ENCODE peak calls at places on chromosomes 5 and 9, in ten cellular contexts. Z, Y, D, W, K, F, O, R, Q and S are unnamed samples.
A peak's percentile ranks its signal among the peaks of the same experiment; 100 is the strongest.

GRCh38 chr5:169804861-169805260 is 167.8 kb downstream of the DOCK2 start:
- DNase-seq in Z (no peak), Y (no peak), D (no peak), W (no peak), K (no peak), F (no peak), O (no peak), R (peak; percentile 31), Q (peak; percentile 42), S (peak; percentile 73)

GRCh38 chr9:89427621-89428221 is 70.2 kb downstream of the SEMA4D start:
- DNase-seq in Z (no peak), Y (no peak), D (no peak), W (no peak), K (no peak), F (no peak), O (no peak), R (no peak), Q (no peak), S (no peak)

GRCh38 chr5:122170630-122171029 is 41.3 kb downstream of the ZNF474 start:
- DNase-seq in Z (no peak), Y (no peak), D (no peak), W (no peak), K (no peak), F (no peak), O (no peak), R (no peak), Q (peak; percentile 71), S (no peak)

GRCh38 chr5:150500328-150500841 is 7.5 kb upstream of the NDST1 start:
- DNase-seq in Z (no peak), Y (no peak), D (no peak), W (no peak), K (no peak), F (no peak), O (no peak), R (no peak), Q (no peak), S (no peak)

GRCh38 chr5:25544652-25545249 is 900.0 kb upstream of the CDH10 start:
- DNase-seq in Z (peak; percentile 57), Y (no peak), D (no peak), W (no peak), K (no peak), F (peak; percentile 69), O (no peak), R (peak; percentile 13), Q (peak; percentile 1), S (no peak)

GRCh38 chr9:69758001-69758730 is 1.6 kb downstream of the PTAR1 start:
- DNase-seq in Z (no peak), Y (no peak), D (no peak), W (no peak), K (no peak), F (no peak), O (no peak), R (peak; percentile 9), Q (peak; percentile 48), S (peak; percentile 70)

GRCh38 chr9:110995511-110996340 is 42.5 kb downstream of the LPAR1 start:
- DNase-seq in Z (no peak), Y (peak; percentile 66), D (no peak), W (no peak), K (no peak), F (no peak), O (no peak), R (peak; percentile 48), Q (no peak), S (peak; percentile 39)

GRCh38 chr9:28073278-28073677 is 500.0 kb upstream of the C9orf72 start:
- DNase-seq in Z (no peak), Y (no peak), D (no peak), W (no peak), K (no peak), F (peak; percentile 78), O (no peak), R (peak; percentile 40), Q (peak; percentile 71), S (peak; percentile 11)

GRCh38 chr9:87826331-87826730 is 56.3 kb upstream of the SPATA31E1 start:
- DNase-seq in Z (no peak), Y (no peak), D (no peak), W (no peak), K (no peak), F (no peak), O (no peak), R (no peak), Q (no peak), S (no peak)

GRCh38 chr9:36034234-36034633 is 2.5 kb upstream of the RECK start:
- DNase-seq in Z (no peak), Y (no peak), D (no peak), W (no peak), K (no peak), F (no peak), O (no peak), R (no peak), Q (no peak), S (no peak)

GRCh38 chr9:77575785-77576184 is 72.3 kb downstream of the GNA14 start:
- DNase-seq in Z (no peak), Y (no peak), D (no peak), W (no peak), K (no peak), F (peak; percentile 47), O (no peak), R (peak; percentile 24), Q (peak; percentile 60), S (peak; percentile 36)

GRCh38 chr9:129237195-129237611 is 59.1 kb upstream of the IER5L start:
- DNase-seq in Z (peak; percentile 12), Y (no peak), D (no peak), W (no peak), K (no peak), F (peak; percentile 49), O (peak; percentile 23), R (no peak), Q (peak; percentile 78), S (peak; percentile 59)
- H3K4me3 ChIP-seq in Z (no peak overlapping the region), Y (no peak overlapping the region), D (no peak overlapping the region), W (no peak overlapping the region), K (no peak overlapping the region), F (no peak overlapping the region), O (no peak overlapping the region), R (no peak overlapping the region), Q (no peak overlapping the region), S (no peak overlapping the region)

GRCh38 chr5:77086611-77087483 is at the start of gene ZBED3:
- DNase-seq in Z (peak; percentile 33), Y (peak; percentile 72), D (no peak), W (peak; percentile 85), K (peak; percentile 72), F (peak; percentile 89), O (peak; percentile 92), R (peak; percentile 74), Q (peak; percentile 90), S (peak; percentile 87)

GRCh38 chr5:77082280-77082679 is 4.8 kb downstream of the ZBED3 start:
- DNase-seq in Z (no peak), Y (no peak), D (no peak), W (no peak), K (no peak), F (no peak), O (no peak), R (no peak), Q (no peak), S (no peak)

GRCh38 chr5:77087484-77088291 is 603 bp upstream of the ZBED3 start:
- DNase-seq in Z (no peak), Y (no peak), D (no peak), W (no peak), K (peak; percentile 53), F (peak; percentile 32), O (peak; percentile 69), R (no peak), Q (peak; percentile 61), S (peak; percentile 60)

GRCh38 chr5:77080905-77081304 is 6.2 kb downstream of the ZBED3 start:
- DNase-seq in Z (no peak), Y (no peak), D (no peak), W (no peak), K (no peak), F (no peak), O (no peak), R (no peak), Q (no peak), S (no peak)

DNA sequence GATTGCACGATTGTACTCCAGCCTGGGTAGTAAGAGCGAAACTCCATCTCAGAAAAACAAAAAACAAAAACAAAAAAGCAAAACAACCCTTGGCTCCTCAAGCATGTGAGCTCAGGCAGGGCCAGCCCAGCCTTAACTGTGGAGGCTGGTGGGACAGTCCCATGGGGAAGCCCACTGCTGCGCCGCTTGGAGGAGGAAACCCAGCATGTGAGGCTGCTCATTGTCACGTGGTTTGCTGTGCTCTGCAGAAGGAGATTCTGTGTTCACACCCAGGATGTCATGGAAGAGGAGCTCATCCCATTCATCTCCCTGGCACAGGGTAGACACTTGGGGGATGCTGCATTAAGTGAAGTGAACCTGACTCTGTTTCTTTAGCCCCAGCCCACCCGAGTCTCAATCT is 4.0 kb downstream of the ZBED3 start:
- DNase-seq in Z (no peak), Y (peak; percentile 39), D (no peak), W (no peak), K (no peak), F (no peak), O (no peak), R (peak; percentile 39), Q (no peak), S (no peak)
- TF ChIP-seq CTCF in Z (no peak), Y (no peak), D (no peak), W (no peak), K (no peak), F (no peak), O (no peak), R (no peak), Q (no peak), S (no peak)

GRCh38 chr9:15250013-15250412 is 57.0 kb downstream of the TTC39B start:
- DNase-seq in Z (no peak), Y (no peak), D (no peak), W (no peak), K (no peak), F (no peak), O (no peak), R (no peak), Q (peak; percentile 8), S (no peak)

GRCh38 chr9:15246688-15247087 is 60.3 kb downstream of the TTC39B start:
- DNase-seq in Z (no peak), Y (no peak), D (no peak), W (no peak), K (no peak), F (no peak), O (no peak), R (no peak), Q (no peak), S (no peak)

GRCh38 chr9:15248106-15248505 is 58.9 kb downstream of the TTC39B start:
- DNase-seq in Z (no peak), Y (no peak), D (no peak), W (no peak), K (no peak), F (no peak), O (no peak), R (no peak), Q (no peak), S (no peak)

GRCh38 chr9:15249042-15249818 is 57.8 kb downstream of the TTC39B start:
- DNase-seq in Z (no peak), Y (no peak), D (no peak), W (no peak), K (no peak), F (no peak), O (no peak), R (no peak), Q (peak; percentile 86), S (peak; percentile 72)

GRCh38 chr9:15248596-15248995 is 58.4 kb downstream of the TTC39B start:
- DNase-seq in Z (no peak), Y (no peak), D (no peak), W (no peak), K (no peak), F (no peak), O (no peak), R (no peak), Q (no peak), S (no peak)
- H3K4me3 ChIP-seq in Z (no peak overlapping the region), Y (no peak overlapping the region), D (no peak overlapping the region), W (no peak overlapping the region), K (no peak overlapping the region), F (no peak overlapping the region), O (no peak overlapping the region), R (no peak overlapping the region), Q (no peak overlapping the region), S (no peak overlapping the region)

GRCh38 chr9:4382722-4383317 is 83.0 kb upstream of the GLIS3 start:
- DNase-seq in Z (no peak), Y (peak; percentile 8), D (peak; percentile 19), W (peak; percentile 59), K (no peak), F (peak; percentile 46), O (no peak), R (peak; percentile 59), Q (peak; percentile 55), S (peak; percentile 60)
- TF ChIP-seq CTCF in Z (no peak), Y (peak; percentile 32), D (peak; percentile 54), W (peak; percentile 31), K (no peak), F (peak; percentile 76), O (peak; percentile 55), R (peak; percentile 40), Q (peak; percentile 61), S (peak; percentile 60)